ENCODE peak calls at places on chromosomes 3 and 15, in eight cellular contexts. One of them, this sample, is unnamed.

GRCh38 chr15:100083572-100083971 is 258.2 kb downstream of the ADAMTS17 start:
- DNase-seq in H7: no peak
- DNase-seq in NCI-H748 treated with DMSO at 0.1 percent for 48 hours: no peak
- DNase-seq in Kasumi-1: no peak
- DNase-seq in fibroblast of the conjunctiva: no peak
- DNase-seq in MM.1S: no peak
- DNase-seq in activated naive CD8-positive, alpha-beta T cell treated with anti-CD3 and anti-CD28 coated beads for 36 hours: no peak
- DNase-seq in sigmoid colon: peak
- DNase-seq in this sample: no peak

GRCh38 chr3:179450321-179450720 is 949 bp downstream of the GNB4 start:
- DNase-seq in H7: no peak
- DNase-seq in NCI-H748 treated with DMSO at 0.1 percent for 48 hours: no peak
- DNase-seq in Kasumi-1: peak
- DNase-seq in fibroblast of the conjunctiva: no peak
- DNase-seq in MM.1S: no peak
- DNase-seq in activated naive CD8-positive, alpha-beta T cell treated with anti-CD3 and anti-CD28 coated beads for 36 hours: no peak
- DNase-seq in sigmoid colon: no peak
- DNase-seq in this sample: no peak

GRCh38 chr3:10219737-10220136 is 28.5 kb upstream of the TATDN2 start:
- DNase-seq in H7: no peak
- DNase-seq in NCI-H748 treated with DMSO at 0.1 percent for 48 hours: no peak
- DNase-seq in Kasumi-1: no peak
- DNase-seq in fibroblast of the conjunctiva: no peak
- DNase-seq in MM.1S: no peak
- DNase-seq in activated naive CD8-positive, alpha-beta T cell treated with anti-CD3 and anti-CD28 coated beads for 36 hours: no peak
- DNase-seq in sigmoid colon: no peak
- DNase-seq in this sample: no peak

GRCh38 chr3:23170306-23170705 is 32.8 kb upstream of the UBE2E2 start:
- DNase-seq in H7: no peak
- DNase-seq in NCI-H748 treated with DMSO at 0.1 percent for 48 hours: no peak
- DNase-seq in Kasumi-1: no peak
- DNase-seq in fibroblast of the conjunctiva: no peak
- DNase-seq in MM.1S: no peak
- DNase-seq in activated naive CD8-positive, alpha-beta T cell treated with anti-CD3 and anti-CD28 coated beads for 36 hours: no peak
- DNase-seq in sigmoid colon: no peak
- DNase-seq in this sample: no peak

GRCh38 chr3:49276475-49277356 is at the start of gene C3orf62:
- DNase-seq in H7: peak
- DNase-seq in NCI-H748 treated with DMSO at 0.1 percent for 48 hours: no peak
- DNase-seq in Kasumi-1: no peak
- DNase-seq in fibroblast of the conjunctiva: peak
- DNase-seq in MM.1S: peak
- DNase-seq in activated naive CD8-positive, alpha-beta T cell treated with anti-CD3 and anti-CD28 coated beads for 36 hours: peak
- DNase-seq in sigmoid colon: peak
- DNase-seq in this sample: no peak

GRCh38 chr3:66800941-66801545 is 197.1 kb upstream of the KBTBD8 start:
- DNase-seq in H7: no peak
- DNase-seq in NCI-H748 treated with DMSO at 0.1 percent for 48 hours: no peak
- DNase-seq in Kasumi-1: no peak
- DNase-seq in fibroblast of the conjunctiva: no peak
- DNase-seq in MM.1S: no peak
- DNase-seq in activated naive CD8-positive, alpha-beta T cell treated with anti-CD3 and anti-CD28 coated beads for 36 hours: no peak
- DNase-seq in sigmoid colon: no peak
- DNase-seq in this sample: no peak

GRCh38 chr3:108820586-108820985 is 2.0 kb upstream of the TRAT1 start:
- DNase-seq in H7: no peak
- DNase-seq in NCI-H748 treated with DMSO at 0.1 percent for 48 hours: peak
- DNase-seq in Kasumi-1: no peak
- DNase-seq in fibroblast of the conjunctiva: no peak
- DNase-seq in MM.1S: peak
- DNase-seq in activated naive CD8-positive, alpha-beta T cell treated with anti-CD3 and anti-CD28 coated beads for 36 hours: no peak
- DNase-seq in sigmoid colon: no peak
- DNase-seq in this sample: peak

GRCh38 chr3:110821586-110821985 is 250.0 kb upstream of the NECTIN3 start:
- DNase-seq in H7: no peak
- DNase-seq in NCI-H748 treated with DMSO at 0.1 percent for 48 hours: no peak
- DNase-seq in Kasumi-1: no peak
- DNase-seq in fibroblast of the conjunctiva: no peak
- DNase-seq in MM.1S: no peak
- DNase-seq in activated naive CD8-positive, alpha-beta T cell treated with anti-CD3 and anti-CD28 coated beads for 36 hours: no peak
- DNase-seq in sigmoid colon: no peak
- DNase-seq in this sample: no peak

GRCh38 chr15:40558952-40559742 is 5.7 kb downstream of the CCDC32 start:
- DNase-seq in H7: no peak
- DNase-seq in NCI-H748 treated with DMSO at 0.1 percent for 48 hours: no peak
- DNase-seq in Kasumi-1: no peak
- DNase-seq in fibroblast of the conjunctiva: no peak
- DNase-seq in MM.1S: peak
- DNase-seq in activated naive CD8-positive, alpha-beta T cell treated with anti-CD3 and anti-CD28 coated beads for 36 hours: no peak
- DNase-seq in sigmoid colon: no peak
- DNase-seq in this sample: no peak

GRCh38 chr3:190086191-190086590 is 34.5 kb downstream of the P3H2 start:
- DNase-seq in H7: peak
- DNase-seq in NCI-H748 treated with DMSO at 0.1 percent for 48 hours: no peak
- DNase-seq in Kasumi-1: no peak
- DNase-seq in fibroblast of the conjunctiva: no peak
- DNase-seq in MM.1S: no peak
- DNase-seq in activated naive CD8-positive, alpha-beta T cell treated with anti-CD3 and anti-CD28 coated beads for 36 hours: no peak
- DNase-seq in sigmoid colon: no peak
- DNase-seq in this sample: no peak

GRCh38 chr3:173395073-173395411 is 2.5 kb upstream of the NLGN1 start:
- DNase-seq in H7: no peak
- DNase-seq in NCI-H748 treated with DMSO at 0.1 percent for 48 hours: peak
- DNase-seq in Kasumi-1: no peak
- DNase-seq in fibroblast of the conjunctiva: no peak
- DNase-seq in MM.1S: no peak
- DNase-seq in activated naive CD8-positive, alpha-beta T cell treated with anti-CD3 and anti-CD28 coated beads for 36 hours: peak
- DNase-seq in sigmoid colon: no peak
- DNase-seq in this sample: no peak

GRCh38 chr3:94246136-94246535 is 183.3 kb downstream of the NSUN3 start:
- DNase-seq in H7: no peak
- DNase-seq in NCI-H748 treated with DMSO at 0.1 percent for 48 hours: no peak
- DNase-seq in Kasumi-1: no peak
- DNase-seq in fibroblast of the conjunctiva: no peak
- DNase-seq in MM.1S: no peak
- DNase-seq in activated naive CD8-positive, alpha-beta T cell treated with anti-CD3 and anti-CD28 coated beads for 36 hours: no peak
- DNase-seq in sigmoid colon: no peak
- DNase-seq in this sample: no peak

GRCh38 chr3:13262493-13263211 is 157.5 kb downstream of the NUP210 start:
- DNase-seq in H7: no peak
- DNase-seq in NCI-H748 treated with DMSO at 0.1 percent for 48 hours: no peak
- DNase-seq in Kasumi-1: peak
- DNase-seq in fibroblast of the conjunctiva: no peak
- DNase-seq in MM.1S: no peak
- DNase-seq in activated naive CD8-positive, alpha-beta T cell treated with anti-CD3 and anti-CD28 coated beads for 36 hours: no peak
- DNase-seq in sigmoid colon: no peak
- DNase-seq in this sample: peak

GRCh38 chr3:72962317-72962716 is 34.3 kb upstream of the PPP4R2 start:
- DNase-seq in H7: no peak
- DNase-seq in NCI-H748 treated with DMSO at 0.1 percent for 48 hours: no peak
- DNase-seq in Kasumi-1: no peak
- DNase-seq in fibroblast of the conjunctiva: no peak
- DNase-seq in MM.1S: no peak
- DNase-seq in activated naive CD8-positive, alpha-beta T cell treated with anti-CD3 and anti-CD28 coated beads for 36 hours: no peak
- DNase-seq in sigmoid colon: no peak
- DNase-seq in this sample: no peak

GRCh38 chr3:12629560-12629959 is 34.4 kb downstream of the RAF1 start:
- DNase-seq in H7: no peak
- DNase-seq in NCI-H748 treated with DMSO at 0.1 percent for 48 hours: no peak
- DNase-seq in Kasumi-1: no peak
- DNase-seq in fibroblast of the conjunctiva: peak
- DNase-seq in MM.1S: no peak
- DNase-seq in activated naive CD8-positive, alpha-beta T cell treated with anti-CD3 and anti-CD28 coated beads for 36 hours: no peak
- DNase-seq in sigmoid colon: no peak
- DNase-seq in this sample: no peak

GRCh38 chr3:127688416-127689265 is 15.9 kb downstream of the ABTB1 start:
- DNase-seq in H7: no peak
- DNase-seq in NCI-H748 treated with DMSO at 0.1 percent for 48 hours: no peak
- DNase-seq in Kasumi-1: no peak
- DNase-seq in fibroblast of the conjunctiva: no peak
- DNase-seq in MM.1S: no peak
- DNase-seq in activated naive CD8-positive, alpha-beta T cell treated with anti-CD3 and anti-CD28 coated beads for 36 hours: no peak
- DNase-seq in sigmoid colon: peak
- DNase-seq in this sample: no peak

GRCh38 chr3:172094621-172095557 is 55.5 kb downstream of the FNDC3B start:
- DNase-seq in H7: no peak
- DNase-seq in NCI-H748 treated with DMSO at 0.1 percent for 48 hours: no peak
- DNase-seq in Kasumi-1: no peak
- DNase-seq in fibroblast of the conjunctiva: no peak
- DNase-seq in MM.1S: peak
- DNase-seq in activated naive CD8-positive, alpha-beta T cell treated with anti-CD3 and anti-CD28 coated beads for 36 hours: peak
- DNase-seq in sigmoid colon: no peak
- DNase-seq in this sample: no peak

GRCh38 chr15:32918481-32919026 is 200.8 kb downstream of the GREM1 start:
- DNase-seq in H7: no peak
- DNase-seq in NCI-H748 treated with DMSO at 0.1 percent for 48 hours: no peak
- DNase-seq in Kasumi-1: no peak
- DNase-seq in fibroblast of the conjunctiva: no peak
- DNase-seq in MM.1S: no peak
- DNase-seq in activated naive CD8-positive, alpha-beta T cell treated with anti-CD3 and anti-CD28 coated beads for 36 hours: no peak
- DNase-seq in sigmoid colon: no peak
- DNase-seq in this sample: no peak

GRCh38 chr15:69557340-69558137 is 104.9 kb downstream of the RPLP1 start:
- DNase-seq in H7: no peak
- DNase-seq in NCI-H748 treated with DMSO at 0.1 percent for 48 hours: peak
- DNase-seq in Kasumi-1: no peak
- DNase-seq in fibroblast of the conjunctiva: peak
- DNase-seq in MM.1S: no peak
- DNase-seq in activated naive CD8-positive, alpha-beta T cell treated with anti-CD3 and anti-CD28 coated beads for 36 hours: no peak
- DNase-seq in sigmoid colon: no peak
- DNase-seq in this sample: no peak

GRCh38 chr3:102165367-102165766 is 269.4 kb upstream of the ZPLD1 start:
- DNase-seq in H7: no peak
- DNase-seq in NCI-H748 treated with DMSO at 0.1 percent for 48 hours: no peak
- DNase-seq in Kasumi-1: no peak
- DNase-seq in fibroblast of the conjunctiva: no peak
- DNase-seq in MM.1S: no peak
- DNase-seq in activated naive CD8-positive, alpha-beta T cell treated with anti-CD3 and anti-CD28 coated beads for 36 hours: no peak
- DNase-seq in sigmoid colon: no peak
- DNase-seq in this sample: no peak

GRCh38 chr3:128800241-128801187 is 74.5 kb downstream of the RAB7A start:
- DNase-seq in H7: no peak
- DNase-seq in NCI-H748 treated with DMSO at 0.1 percent for 48 hours: no peak
- DNase-seq in Kasumi-1: no peak
- DNase-seq in fibroblast of the conjunctiva: no peak
- DNase-seq in MM.1S: peak
- DNase-seq in activated naive CD8-positive, alpha-beta T cell treated with anti-CD3 and anti-CD28 coated beads for 36 hours: peak
- DNase-seq in sigmoid colon: no peak
- DNase-seq in this sample: no peak

GRCh38 chr3:127915115-127915936 is at the start of gene KBTBD12:
- DNase-seq in H7: peak
- DNase-seq in NCI-H748 treated with DMSO at 0.1 percent for 48 hours: no peak
- DNase-seq in Kasumi-1: no peak
- DNase-seq in fibroblast of the conjunctiva: no peak
- DNase-seq in MM.1S: no peak
- DNase-seq in activated naive CD8-positive, alpha-beta T cell treated with anti-CD3 and anti-CD28 coated beads for 36 hours: peak
- DNase-seq in sigmoid colon: peak
- DNase-seq in this sample: no peak

GRCh38 chr15:90860942-90861675 is 7.3 kb upstream of the FURIN start:
- DNase-seq in H7: no peak
- DNase-seq in NCI-H748 treated with DMSO at 0.1 percent for 48 hours: peak
- DNase-seq in Kasumi-1: no peak
- DNase-seq in fibroblast of the conjunctiva: no peak
- DNase-seq in MM.1S: no peak
- DNase-seq in activated naive CD8-positive, alpha-beta T cell treated with anti-CD3 and anti-CD28 coated beads for 36 hours: no peak
- DNase-seq in sigmoid colon: no peak
- DNase-seq in this sample: peak

GRCh38 chr3:150830094-150830681 is 67.2 kb upstream of the SIAH2 start:
- DNase-seq in H7: peak
- DNase-seq in NCI-H748 treated with DMSO at 0.1 percent for 48 hours: no peak
- DNase-seq in Kasumi-1: peak
- DNase-seq in fibroblast of the conjunctiva: no peak
- DNase-seq in MM.1S: peak
- DNase-seq in activated naive CD8-positive, alpha-beta T cell treated with anti-CD3 and anti-CD28 coated beads for 36 hours: no peak
- DNase-seq in sigmoid colon: no peak
- DNase-seq in this sample: peak

GRCh38 chr3:31534036-31534435 is 1.3 kb downstream of the STT3B start:
- DNase-seq in H7: no peak
- DNase-seq in NCI-H748 treated with DMSO at 0.1 percent for 48 hours: no peak
- DNase-seq in Kasumi-1: peak
- DNase-seq in fibroblast of the conjunctiva: no peak
- DNase-seq in MM.1S: peak
- DNase-seq in activated naive CD8-positive, alpha-beta T cell treated with anti-CD3 and anti-CD28 coated beads for 36 hours: no peak
- DNase-seq in sigmoid colon: no peak
- DNase-seq in this sample: peak

GRCh38 chr15:27454281-27455060 is 483.5 kb downstream of the GABRG3 start:
- DNase-seq in H7: no peak
- DNase-seq in NCI-H748 treated with DMSO at 0.1 percent for 48 hours: no peak
- DNase-seq in Kasumi-1: no peak
- DNase-seq in fibroblast of the conjunctiva: peak
- DNase-seq in MM.1S: no peak
- DNase-seq in activated naive CD8-positive, alpha-beta T cell treated with anti-CD3 and anti-CD28 coated beads for 36 hours: no peak
- DNase-seq in sigmoid colon: no peak
- DNase-seq in this sample: no peak

GRCh38 chr3:125316949-125317348 is 58.2 kb downstream of the ZNF148 start:
- DNase-seq in H7: no peak
- DNase-seq in NCI-H748 treated with DMSO at 0.1 percent for 48 hours: no peak
- DNase-seq in Kasumi-1: no peak
- DNase-seq in fibroblast of the conjunctiva: no peak
- DNase-seq in MM.1S: no peak
- DNase-seq in activated naive CD8-positive, alpha-beta T cell treated with anti-CD3 and anti-CD28 coated beads for 36 hours: no peak
- DNase-seq in sigmoid colon: no peak
- DNase-seq in this sample: no peak

GRCh38 chr15:99104788-99105515 is at the start of gene SYNM:
- DNase-seq in H7: peak
- DNase-seq in NCI-H748 treated with DMSO at 0.1 percent for 48 hours: peak
- DNase-seq in Kasumi-1: peak
- DNase-seq in fibroblast of the conjunctiva: peak
- DNase-seq in MM.1S: peak
- DNase-seq in activated naive CD8-positive, alpha-beta T cell treated with anti-CD3 and anti-CD28 coated beads for 36 hours: peak
- DNase-seq in sigmoid colon: peak
- DNase-seq in this sample: peak

GRCh38 chr3:168426196-168426595 is 330.5 kb upstream of the GOLIM4 start:
- DNase-seq in H7: no peak
- DNase-seq in NCI-H748 treated with DMSO at 0.1 percent for 48 hours: no peak
- DNase-seq in Kasumi-1: no peak
- DNase-seq in fibroblast of the conjunctiva: no peak
- DNase-seq in MM.1S: no peak
- DNase-seq in activated naive CD8-positive, alpha-beta T cell treated with anti-CD3 and anti-CD28 coated beads for 36 hours: no peak
- DNase-seq in sigmoid colon: no peak
- DNase-seq in this sample: no peak

GRCh38 chr3:38084019-38084968 is 45.3 kb downstream of the DLEC1 start:
- DNase-seq in H7: peak
- DNase-seq in NCI-H748 treated with DMSO at 0.1 percent for 48 hours: no peak
- DNase-seq in Kasumi-1: no peak
- DNase-seq in fibroblast of the conjunctiva: no peak
- DNase-seq in MM.1S: no peak
- DNase-seq in activated naive CD8-positive, alpha-beta T cell treated with anti-CD3 and anti-CD28 coated beads for 36 hours: peak
- DNase-seq in sigmoid colon: no peak
- DNase-seq in this sample: no peak